ENCODE peak calls at places on chromosome 2, in five cellular contexts. Y is tibial nerve, X is SK-N-SH, U is HepG2, O is ovary. S is an unnamed sample.
A peak's percentile ranks its signal among the peaks of the same experiment; 100 is the strongest.

GRCh38 chr2:168116448-168116847 is 130.9 kb downstream of the STK39 start:
- DNase-seq in Y (no peak), X (no peak), U (peak; percentile 31), O (no peak), S (no peak)

GRCh38 chr2:98769784-98770183 is 38.9 kb upstream of the MGAT4A start:
- DNase-seq in Y (no peak), X (no peak), U (peak; percentile 40), O (no peak), S (peak; percentile 67)

GRCh38 chr2:24438106-24438505 is 52.9 kb upstream of the NCOA1 start:
- DNase-seq in Y (no peak), X (no peak), U (no peak), O (no peak), S (no peak)

GRCh38 chr2:15448242-15448839 is 112.8 kb downstream of the NBAS start:
- DNase-seq in Y (no peak), X (no peak), U (no peak), O (no peak), S (no peak)

GRCh38 chr2:42312106-42312505 is 48.9 kb downstream of the COX7A2L start:
- DNase-seq in Y (no peak), X (no peak), U (no peak), O (no peak), S (no peak)

GRCh38 chr2:113291191-113291590 is 12.5 kb upstream of the PAX8 start:
- DNase-seq in Y (no peak), X (no peak), U (no peak), O (no peak), S (peak; percentile 60)

GRCh38 chr2:229431331-229431954 is 160.4 kb upstream of the PID1 start:
- DNase-seq in Y (no peak), X (peak; percentile 23), U (peak; percentile 58), O (no peak), S (no peak)

GRCh38 chr2:8475349-8476045 is 206.4 kb upstream of the ID2 start:
- DNase-seq in Y (no peak), X (no peak), U (no peak), O (peak; percentile 3), S (no peak)

DNA sequence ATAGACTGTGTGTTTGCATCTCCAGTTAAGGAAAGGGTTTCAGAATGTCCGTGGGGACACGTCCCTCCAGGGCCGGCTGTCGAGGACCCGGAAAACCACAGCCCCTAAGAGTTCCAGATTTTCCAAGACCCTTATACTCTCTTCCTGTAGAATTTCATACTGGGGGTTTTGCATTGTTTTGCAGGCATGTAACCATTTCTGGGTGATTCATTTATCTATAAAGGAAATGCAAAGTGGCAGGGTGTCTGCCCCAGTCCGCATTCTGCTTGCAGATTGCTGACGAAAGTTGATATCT is 8.5 kb downstream of the SP9 start:
- DNase-seq in Y (no peak), X (no peak), U (no peak), O (no peak), S (no peak)
- H3K27me3 ChIP-seq in Y (peaks cover 67% of the 10 kb centered on the region), X (peaks cover 58% of the 10 kb centered on the region), U (peaks cover 64% of the 10 kb centered on the region), O (peaks cover 7% of the 10 kb centered on the region), S (peaks cover 68% of the 10 kb centered on the region)

GRCh38 chr2:213848631-213849030 is 562.2 kb upstream of the VWC2L start:
- DNase-seq in Y (no peak), X (no peak), U (no peak), O (no peak), S (no peak)
- TF ChIP-seq EP300 in Y (no peak), X (no peak), U (no peak), O (no peak), S (no peak)

DNA sequence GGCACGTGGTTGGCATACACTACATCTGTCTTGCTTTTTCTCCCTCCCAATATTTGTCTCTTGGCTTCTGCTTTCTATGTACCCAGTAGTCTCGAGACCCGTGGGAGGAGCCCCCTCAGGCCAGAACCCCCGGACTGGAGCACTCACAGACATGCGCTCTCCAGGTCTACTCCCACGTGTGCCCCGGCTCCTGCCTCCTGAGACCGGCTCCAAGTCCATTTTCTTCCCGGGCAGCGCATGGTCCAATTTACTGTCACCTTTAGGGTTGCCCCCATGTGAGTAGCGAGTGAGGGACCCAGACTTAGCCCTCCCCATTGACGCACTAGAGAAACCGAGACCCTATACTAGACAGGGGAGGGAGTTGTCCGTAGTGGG is 11.8 kb upstream of the TEX51 start:
- DNase-seq in Y (no peak), X (no peak), U (no peak), O (no peak), S (no peak)
- H3K4me3 ChIP-seq in Y (no peak overlapping the region), X (no peak overlapping the region), U (no peak overlapping the region), O (no peak overlapping the region), S (no peak overlapping the region)

GRCh38 chr2:219540784-219541504 is 2.7 kb downstream of the CHPF start:
- DNase-seq in Y (no peak), X (no peak), U (no peak), O (no peak), S (no peak)
- H3K27me3 ChIP-seq in Y (no peaks in the 10 kb centered on the region), X (no peaks in the 10 kb centered on the region), U (peaks cover 11% of the 10 kb centered on the region), O (no peaks in the 10 kb centered on the region), S (no peaks in the 10 kb centered on the region)

DNA sequence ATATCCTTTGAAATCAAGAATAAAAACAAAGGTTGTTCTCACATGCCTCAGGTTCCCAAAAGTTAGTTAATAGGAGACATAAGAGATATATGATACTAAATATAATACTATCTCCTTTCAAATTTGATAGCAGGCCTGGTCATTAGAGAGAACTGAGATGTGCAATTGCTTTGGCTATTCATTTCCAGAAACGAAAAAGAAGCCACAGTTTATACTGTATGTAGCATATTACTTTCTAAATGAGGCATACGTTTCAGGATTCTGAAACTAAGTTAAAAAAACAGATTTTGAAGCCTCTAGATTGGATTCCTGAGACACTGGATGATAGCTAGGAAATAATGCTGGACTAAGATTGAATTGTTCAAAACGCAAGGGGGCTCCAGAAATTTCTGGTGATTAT is 7.1 kb downstream of the PPP1R1C start:
- DNase-seq in Y (no peak), X (no peak), U (no peak), O (no peak), S (no peak)
- TF ChIP-seq EP300 in Y (no peak), X (no peak), U (no peak), O (no peak), S (no peak)

GRCh38 chr2:197240713-197241050 is 69.9 kb downstream of the ANKRD44 start:
- DNase-seq in Y (no peak), X (no peak), U (no peak), O (no peak), S (no peak)

GRCh38 chr2:197239434-197239833 is 71.1 kb downstream of the ANKRD44 start:
- DNase-seq in Y (no peak), X (no peak), U (no peak), O (no peak), S (no peak)

GRCh38 chr2:197241590-197241989 is 69.0 kb downstream of the ANKRD44 start:
- DNase-seq in Y (no peak), X (no peak), U (no peak), O (no peak), S (no peak)

GRCh38 chr2:197241153-197241552 is 69.4 kb downstream of the ANKRD44 start:
- DNase-seq in Y (no peak), X (no peak), U (no peak), O (no peak), S (no peak)

DNA sequence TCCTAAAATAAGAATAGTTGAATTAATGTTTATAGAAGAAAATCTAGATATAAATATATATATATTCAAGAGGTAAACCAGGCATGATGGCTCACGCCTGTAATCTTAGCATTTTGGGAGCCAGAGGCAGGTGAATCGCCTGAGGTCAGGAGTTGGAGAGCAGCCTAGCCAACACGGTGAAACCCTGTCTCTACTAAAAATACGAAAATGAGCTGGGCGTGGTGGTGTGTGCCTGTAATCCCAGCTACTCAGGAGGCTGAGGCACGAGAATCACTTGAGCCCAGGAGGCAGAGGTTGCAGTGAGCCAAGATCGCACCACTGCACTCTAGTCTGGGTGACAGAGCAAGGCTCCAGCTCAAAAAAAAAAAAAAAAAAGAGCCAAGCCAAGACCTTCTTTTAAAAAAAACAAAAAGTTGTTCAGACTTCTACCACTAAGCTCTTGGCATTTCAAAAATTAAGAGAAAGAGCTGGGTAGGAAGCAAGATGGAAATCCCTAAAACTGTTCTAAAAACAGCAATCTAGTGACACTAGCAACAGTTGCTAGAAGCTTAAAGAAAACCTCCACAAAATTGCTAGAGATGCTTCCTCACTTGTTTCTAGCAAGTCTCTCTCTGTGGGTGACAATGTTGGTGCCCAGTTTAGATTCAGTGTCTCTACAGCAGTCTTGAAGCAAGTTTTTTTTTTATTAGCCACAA is 70.4 kb downstream of the ANKRD44 start:
- DNase-seq in Y (no peak), X (no peak), U (no peak), O (no peak), S (no peak)
- H3K4me3 ChIP-seq in Y (no peak overlapping the region), X (no peak overlapping the region), U (no peak overlapping the region), O (no peak overlapping the region), S (no peak overlapping the region)

DNA sequence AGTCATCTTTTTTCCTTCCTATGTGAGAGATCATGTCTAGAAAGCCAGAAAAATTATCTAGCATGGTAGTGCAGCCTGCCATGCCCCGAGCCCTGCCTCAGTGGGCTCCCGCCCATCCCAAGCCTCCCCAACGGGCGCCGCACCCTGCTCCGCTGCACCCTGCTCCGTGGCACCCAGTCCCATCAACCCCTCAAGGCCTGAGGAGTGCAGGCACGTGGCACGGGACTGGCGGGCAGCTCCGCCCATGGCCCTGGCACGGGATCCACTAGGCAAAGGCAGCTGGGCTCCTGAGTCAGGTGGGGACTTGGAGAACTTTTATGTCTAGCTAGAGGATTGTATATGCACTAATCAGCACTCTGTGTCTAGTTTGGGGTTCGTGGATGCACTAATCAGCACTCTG is 83.4 kb upstream of the COL3A1 start:
- DNase-seq in Y (no peak), X (no peak), U (no peak), O (no peak), S (no peak)
- H3K27me3 ChIP-seq in Y (no peaks in the 10 kb centered on the region), X (no peaks in the 10 kb centered on the region), U (no peaks in the 10 kb centered on the region), O (no peaks in the 10 kb centered on the region), S (no peaks in the 10 kb centered on the region)

S was measured in stomach.